ENCODE peak calls at places on chromosome X, in seven cellular contexts. D, I, M, S, P, Z and X are unnamed samples.

GRCh38 chrX:147174596-147174995 is 360.1 kb upstream of the CXorf51A start:
- DNase-seq in M (no peak), P (no peak), Z (no peak), D (no peak), I (no peak), S (no peak), X (no peak)

GRCh38 chrX:42519666-42520231 is 258.2 kb downstream of the PPP1R2C start:
- DNase-seq in D (no peak), S (no peak), M (no peak), I (no peak), P (no peak), Z (no peak), X (no peak)

GRCh38 chrX:101415180-101416130 is 7.4 kb downstream of the HNRNPH2 start:
- DNase-seq in M (peak; percentile 14), I (peak; percentile 60), P (no peak), D (no peak), S (peak; percentile 39), Z (peak; percentile 79), X (no peak)

GRCh38 chrX:132206259-132206658 is 13.0 kb downstream of the RAP2C start:
- DNase-seq in I (no peak), P (no peak), D (no peak), Z (no peak), S (no peak), M (no peak), X (no peak)

GRCh38 chrX:101260435-101260834 is 30.7 kb downstream of the TAF7L start:
- DNase-seq in Z (peak; percentile 0), S (no peak), M (peak; percentile 9), I (peak; percentile 10), D (no peak), P (no peak), X (no peak)

GRCh38 chrX:72100824-72101351 is 30.8 kb downstream of the RTL5 start:
- DNase-seq in P (peak; percentile 67), D (no peak), S (no peak), M (no peak), I (no peak), Z (peak; percentile 84), X (peak; percentile 58)

GRCh38 chrX:27575565-27575964 is 14.6 kb upstream of the DCAF8L2 start:
- DNase-seq in Z (no peak), I (no peak), S (no peak), P (no peak), D (no peak), M (no peak), X (no peak)

GRCh38 chrX:54246866-54247265 is 63.8 kb upstream of the FAM120C start:
- DNase-seq in M (no peak), I (no peak), D (no peak), S (no peak), P (no peak), Z (no peak), X (no peak)

GRCh38 chrX:38929966-38930421 is 128.7 kb downstream of the MID1IP1 start:
- DNase-seq in D (peak; percentile 55), P (no peak), S (no peak), M (no peak), Z (no peak), I (peak; percentile 5), X (peak; percentile 60)

GRCh38 chrX:53074987-53075386 is 7.2 kb upstream of the TSPYL2 start:
- DNase-seq in S (no peak), P (no peak), Z (no peak), D (no peak), M (no peak), I (no peak), X (no peak)

GRCh38 chrX:122777766-122778165 is 406.3 kb upstream of the GRIA3 start:
- DNase-seq in I (no peak), M (no peak), P (no peak), D (no peak), S (no peak), Z (no peak), X (no peak)

GRCh38 chrX:107442914-107443527 is 6.4 kb upstream of the FRMPD3 start:
- DNase-seq in I (no peak), M (no peak), P (no peak), D (no peak), Z (no peak), S (no peak), X (no peak)

GRCh38 chrX:153455571-153455970 is 9.7 kb upstream of the TREX2 start:
- DNase-seq in Z (no peak), P (no peak), D (peak; percentile 27), M (no peak), I (no peak), S (no peak), X (peak; percentile 43)

GRCh38 chrX:92232182-92232581 is 453.0 kb downstream of the PCDH11X start:
- DNase-seq in Z (no peak), M (peak; percentile 0), I (peak; percentile 44), D (no peak), S (no peak), P (no peak), X (no peak)

GRCh38 chrX:17521871-17522693 is 147.1 kb downstream of the NHS start:
- DNase-seq in M (no peak), P (no peak), Z (peak; percentile 6), I (peak; percentile 49), S (no peak), D (no peak), X (no peak)

GRCh38 chrX:85851418-85851817 is 195.9 kb downstream of the CHM start:
- DNase-seq in Z (peak; percentile 27), P (peak; percentile 51), D (no peak), M (peak; percentile 14), S (no peak), I (peak; percentile 39), X (no peak)
- H3K4me3 ChIP-seq in Z (no peak overlapping the region), P (no peak overlapping the region), D (no peak overlapping the region), M (no peak overlapping the region), S (no peak overlapping the region), I (no peak overlapping the region), X (no peak overlapping the region)

GRCh38 chrX:40169193-40170086 is 71.7 kb upstream of the BCOR start:
- DNase-seq in S (no peak), D (peak; percentile 66), Z (peak; percentile 90), M (peak; percentile 70), P (peak; percentile 73), I (peak; percentile 82), X (no peak)

GRCh38 chrX:40166582-40166981 is 68.8 kb upstream of the BCOR start:
- DNase-seq in I (no peak), P (no peak), S (no peak), M (no peak), D (peak; percentile 56), Z (no peak), X (no peak)

GRCh38 chrX:40167240-40168182 is 69.8 kb upstream of the BCOR start:
- DNase-seq in Z (no peak), D (peak; percentile 72), P (no peak), M (no peak), I (peak; percentile 66), S (no peak), X (peak; percentile 63)

GRCh38 chrX:40165861-40166260 is 68.1 kb upstream of the BCOR start:
- DNase-seq in D (no peak), I (no peak), P (no peak), M (no peak), S (no peak), Z (no peak), X (no peak)

DNA sequence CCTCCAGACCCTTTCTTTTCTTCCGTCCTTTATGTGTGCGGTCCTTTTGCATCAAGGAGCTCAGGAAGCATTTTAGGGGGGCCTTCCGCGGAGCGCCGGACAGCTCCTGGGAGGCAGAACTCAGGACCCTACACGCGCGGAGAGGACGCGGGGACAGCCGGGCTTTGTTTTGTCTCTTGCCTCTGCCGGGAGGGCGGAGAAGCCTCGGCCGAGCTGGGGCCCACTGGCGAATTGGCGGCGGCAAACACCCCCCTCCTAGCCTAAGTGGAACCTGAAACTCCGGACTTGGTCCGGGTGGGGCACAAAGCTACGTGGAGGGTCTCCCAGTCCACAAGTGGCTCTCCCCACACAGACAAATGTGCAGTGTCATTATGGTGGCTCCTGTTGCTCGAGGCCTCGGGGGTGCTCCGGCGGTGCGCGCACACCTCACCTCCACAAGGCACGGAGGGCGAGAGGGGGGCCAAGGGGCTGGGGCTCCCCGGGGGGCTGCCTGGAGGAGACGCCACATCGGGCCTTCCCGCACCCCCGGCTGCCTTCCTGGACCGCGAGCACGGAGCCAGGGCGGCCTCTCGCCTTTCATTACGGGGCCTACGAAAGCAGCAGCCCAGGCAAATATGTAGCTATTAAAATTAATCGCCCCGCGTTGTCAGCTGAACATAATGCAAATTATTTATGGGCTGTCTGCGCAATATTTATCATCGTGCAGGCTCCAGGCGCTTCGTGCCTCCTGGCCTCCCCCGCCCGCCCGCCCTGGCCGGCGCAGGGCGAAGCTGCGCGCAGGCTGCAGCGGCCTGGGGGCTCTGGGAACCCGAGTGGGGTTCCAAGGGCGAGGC is 70.6 kb upstream of the BCOR start:
- DNase-seq in P (no peak), D (no peak), Z (no peak), S (no peak), M (no peak), I (no peak), X (no peak)
- H3K4me3 ChIP-seq in P (peak overlapping the region; percentile 45), D (peak overlapping the region; percentile 65), Z (no peak overlapping the region), S (peak overlapping the region; percentile 20), M (no peak overlapping the region), I (peak overlapping the region; percentile 21), X (no peak overlapping the region)

GRCh38 chrX:47620303-47620685 is 637 bp upstream of the SYN1 start:
- DNase-seq in S (no peak), M (no peak), Z (no peak), I (no peak), D (no peak), P (no peak), X (no peak)

GRCh38 chrX:47623540-47624027 is 3.9 kb upstream of the SYN1 start:
- DNase-seq in M (peak; percentile 29), I (peak; percentile 82), S (no peak), D (no peak), P (peak; percentile 64), Z (no peak), X (peak; percentile 80)

GRCh38 chrX:47621851-47622250 is 2.2 kb upstream of the SYN1 start:
- DNase-seq in M (no peak), S (no peak), P (no peak), I (no peak), Z (no peak), D (no peak), X (no peak)

GRCh38 chrX:47618923-47619485 is 653 bp downstream of the SYN1 start:
- DNase-seq in P (no peak), M (no peak), D (no peak), I (no peak), S (no peak), Z (no peak), X (no peak)

GRCh38 chrX:47619486-47620302 is at the start of gene SYN1:
- DNase-seq in S (peak; percentile 44), P (peak; percentile 88), D (peak; percentile 88), Z (peak; percentile 81), I (peak; percentile 88), M (peak; percentile 18), X (peak; percentile 86)
- H3K4me3 ChIP-seq in S (no peak within 1 kb of the TSS), P (peak within 1 kb of the TSS; percentile 38), D (peak within 1 kb of the TSS; percentile 50), Z (peak within 1 kb of the TSS; percentile 22), I (no peak within 1 kb of the TSS), M (peak within 1 kb of the TSS; percentile 50), X (no peak within 1 kb of the TSS)

DNA sequence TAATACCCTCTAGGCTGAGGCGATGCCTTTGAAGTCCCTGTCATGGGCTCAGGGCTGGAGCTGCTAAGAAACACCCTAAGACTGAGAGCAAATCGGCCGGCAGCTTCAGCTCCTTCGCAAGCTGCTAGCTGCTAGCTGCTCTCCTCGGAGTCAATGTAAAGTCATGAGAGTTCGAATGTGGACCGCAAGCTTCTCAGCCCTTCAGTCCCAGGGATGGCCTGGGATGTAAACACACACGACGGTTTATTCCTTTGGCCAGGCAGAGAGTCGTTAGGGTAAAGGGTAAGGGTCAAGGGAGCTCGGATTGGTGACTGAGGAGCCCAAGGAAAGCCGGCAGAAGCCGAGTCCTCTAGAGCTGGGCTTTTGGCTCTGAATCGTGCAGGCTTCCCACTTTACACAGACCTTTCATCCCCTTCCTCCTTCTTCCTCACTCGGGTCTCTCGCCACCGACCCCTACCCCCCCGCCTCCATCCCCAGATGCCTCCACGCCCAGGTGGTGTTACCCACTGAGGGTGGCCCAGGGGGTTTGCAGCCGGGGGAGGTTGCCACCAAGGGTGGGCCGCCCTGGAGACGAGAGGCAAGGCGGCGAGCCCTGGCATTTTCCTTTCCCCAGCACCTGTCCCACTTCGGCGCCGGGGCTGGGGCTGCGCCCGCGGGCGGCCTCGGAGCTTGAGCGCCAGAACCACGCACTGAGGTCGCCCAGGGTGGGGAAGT is 3.1 kb upstream of the BCORL1 start:
- DNase-seq in D (peak; percentile 53), Z (no peak), I (peak; percentile 15), S (no peak), M (no peak), P (no peak), X (no peak)
- H3K4me3 ChIP-seq in D (no peak overlapping the region), Z (no peak overlapping the region), I (peak overlapping the region; percentile 39), S (peak overlapping the region; percentile 55), M (no peak overlapping the region), P (no peak overlapping the region), X (peak overlapping the region; percentile 24)